ENCODE peak calls at places on chromosomes 2 and 18, in seven cellular contexts. Z is mesothelial cell of epicardium; Q is Right ventricle myocardium superior; F is astrocyte of the spinal cord; W is amygdala; Y is fibroblast of mammary gland; L is stimulated activated CD8-positive, alpha-beta memory T cell treated with anti-CD3 and anti-CD28 coated beads, Interleukin-7, amount 100 ng/mL, for 24 hours. S is an unnamed sample.

GRCh38 chr2:242085941-242086621 is 216.6 kb downstream of the RTP5 start:
- DNase-seq in Z (no peak), Q (peak; percentile 70), F (no peak), W (no peak), Y (peak; percentile 35), L (no peak), S (no peak)

GRCh38 chr18:51135361-51135760 is 62.1 kb downstream of the MEX3C start:
- DNase-seq in Z (no peak), Q (no peak), F (peak; percentile 56), W (no peak), Y (peak; percentile 74), L (no peak), S (no peak)

GRCh38 chr2:102615620-102616436 is 3.5 kb upstream of the SLC9A2 start:
- DNase-seq in Z (peak; percentile 54), Q (peak; percentile 50), F (peak; percentile 64), W (peak; percentile 13), Y (peak; percentile 59), L (no peak), S (no peak)

GRCh38 chr2:215878476-215879063 is 134.8 kb downstream of the MREG start:
- DNase-seq in Z (no peak), Q (no peak), F (no peak), W (no peak), Y (peak; percentile 51), L (no peak), S (no peak)

GRCh38 chr2:207983654-207984053 is 41.7 kb downstream of the PLEKHM3 start:
- DNase-seq in Z (no peak), Q (no peak), F (no peak), W (no peak), Y (no peak), L (no peak), S (no peak)

GRCh38 chr2:150075831-150076230 is 411.6 kb downstream of the RND3 start:
- DNase-seq in Z (no peak), Q (no peak), F (peak; percentile 75), W (no peak), Y (peak; percentile 89), L (no peak), S (no peak)

GRCh38 chr2:179613701-179614100 is 247.7 kb downstream of the ZNF385B start:
- DNase-seq in Z (no peak), Q (no peak), F (no peak), W (no peak), Y (no peak), L (no peak), S (no peak)

GRCh38 chr2:8633735-8634313 is 48.0 kb upstream of the ID2 start:
- DNase-seq in Z (no peak), Q (no peak), F (peak; percentile 86), W (no peak), Y (peak; percentile 91), L (no peak), S (no peak)

GRCh38 chr2:42138163-42139016 is 30.8 kb upstream of the EML4 start:
- DNase-seq in Z (no peak), Q (no peak), F (peak; percentile 98), W (no peak), Y (peak; percentile 96), L (no peak), S (no peak)

GRCh38 chr18:57930476-57930875 is 113.5 kb upstream of the NEDD4L start:
- DNase-seq in Z (no peak), Q (no peak), F (no peak), W (no peak), Y (peak; percentile 12), L (no peak), S (no peak)

GRCh38 chr2:240121190-240121589 is 14.9 kb downstream of the COPS9 start:
- DNase-seq in Z (no peak), Q (no peak), F (no peak), W (no peak), Y (no peak), L (no peak), S (no peak)

GRCh38 chr2:43486604-43487003 is 109.2 kb downstream of the THADA start:
- DNase-seq in Z (no peak), Q (no peak), F (peak; percentile 10), W (no peak), Y (peak; percentile 80), L (no peak), S (no peak)

GRCh38 chr2:162113771-162114168 is 38.3 kb downstream of the GCG start:
- DNase-seq in Z (no peak), Q (no peak), F (peak; percentile 53), W (no peak), Y (peak; percentile 90), L (no peak), S (no peak)

GRCh38 chr2:60819155-60819862 is 62.1 kb upstream of the REL start:
- DNase-seq in Z (peak; percentile 29), Q (no peak), F (no peak), W (no peak), Y (no peak), L (peak; percentile 57), S (no peak)

GRCh38 chr2:231570903-231571302 is 21.8 kb upstream of the TEX44 start:
- DNase-seq in Z (no peak), Q (no peak), F (no peak), W (no peak), Y (no peak), L (no peak), S (no peak)

GRCh38 chr2:217471329-217471728 is 531.5 kb downstream of the TNS1 start:
- DNase-seq in Z (no peak), Q (no peak), F (peak; percentile 53), W (no peak), Y (peak; percentile 33), L (no peak), S (no peak)

GRCh38 chr2:216083464-216084279 is 2.0 kb downstream of the TMEM169 start:
- DNase-seq in Z (no peak), Q (no peak), F (peak; percentile 91), W (peak; percentile 8), Y (peak; percentile 42), L (no peak), S (no peak)

GRCh38 chr2:221513251-221513650 is 58.9 kb downstream of the EPHA4 start:
- DNase-seq in Z (no peak), Q (no peak), F (no peak), W (no peak), Y (no peak), L (no peak), S (no peak)

GRCh38 chr18:77321823-77322805 is 72.5 kb downstream of the GALR1 start:
- DNase-seq in Z (no peak), Q (no peak), F (no peak), W (no peak), Y (no peak), L (no peak), S (no peak)

GRCh38 chr2:190596998-190597397 is 51.9 kb upstream of the NAB1 start:
- DNase-seq in Z (no peak), Q (peak; percentile 62), F (no peak), W (no peak), Y (peak; percentile 16), L (no peak), S (no peak)

GRCh38 chr2:19736191-19736831 is 165.5 kb downstream of the TTC32 start:
- DNase-seq in Z (no peak), Q (no peak), F (peak; percentile 49), W (no peak), Y (peak; percentile 20), L (no peak), S (no peak)

GRCh38 chr2:160294339-160294803 is 94.3 kb upstream of the ITGB6 start:
- DNase-seq in Z (no peak), Q (peak; percentile 74), F (peak; percentile 81), W (no peak), Y (peak; percentile 98), L (no peak), S (no peak)

GRCh38 chr2:28979041-28979440 is 2.1 kb upstream of the TOGARAM2 start:
- DNase-seq in Z (no peak), Q (no peak), F (no peak), W (no peak), Y (no peak), L (no peak), S (no peak)

GRCh38 chr2:233471291-233472035 is 95.1 kb downstream of the USP40 start:
- DNase-seq in Z (peak; percentile 29), Q (peak; percentile 34), F (no peak), W (no peak), Y (no peak), L (no peak), S (no peak)

GRCh38 chr2:42770288-42771131 is 6.6 kb upstream of the OXER1 start:
- DNase-seq in Z (no peak), Q (no peak), F (peak; percentile 30), W (no peak), Y (peak; percentile 56), L (no peak), S (no peak)

GRCh38 chr2:67503066-67503795 is 106.1 kb downstream of the ETAA1 start:
- DNase-seq in Z (no peak), Q (no peak), F (peak; percentile 67), W (no peak), Y (peak; percentile 97), L (no peak), S (no peak)

GRCh38 chr2:98827625-98828368 is 96.9 kb upstream of the MGAT4A start:
- DNase-seq in Z (no peak), Q (no peak), F (no peak), W (no peak), Y (no peak), L (no peak), S (no peak)

GRCh38 chr18:3966985-3967856 is 487.9 kb downstream of the DLGAP1 start:
- DNase-seq in Z (no peak), Q (peak; percentile 46), F (peak; percentile 49), W (no peak), Y (peak; percentile 22), L (no peak), S (no peak)

GRCh38 chr2:37705191-37705590 is 33.7 kb upstream of the CDC42EP3 start:
- DNase-seq in Z (no peak), Q (no peak), F (no peak), W (no peak), Y (peak; percentile 28), L (no peak), S (no peak)

GRCh38 chr18:4096501-4096900 is 358.6 kb downstream of the DLGAP1 start:
- DNase-seq in Z (no peak), Q (no peak), F (peak; percentile 41), W (no peak), Y (peak; percentile 86), L (no peak), S (no peak)

GRCh38 chr2:229090231-229090630 is 180.9 kb downstream of the PID1 start:
- DNase-seq in Z (no peak), Q (no peak), F (no peak), W (no peak), Y (peak; percentile 70), L (no peak), S (no peak)

GRCh38 chr2:151315381-151315903 is 26.0 kb upstream of the NMI start:
- DNase-seq in Z (no peak), Q (peak; percentile 50), F (peak; percentile 18), W (peak; percentile 33), Y (peak; percentile 66), L (no peak), S (no peak)

GRCh38 chr2:233846387-233847247 is 7.7 kb downstream of the HJURP start:
- DNase-seq in Z (no peak), Q (no peak), F (no peak), W (no peak), Y (no peak), L (no peak), S (no peak)

GRCh38 chr2:46241344-46241743 is 55.9 kb upstream of the EPAS1 start:
- DNase-seq in Z (no peak), Q (no peak), F (no peak), W (no peak), Y (peak; percentile 54), L (no peak), S (no peak)

GRCh38 chr18:3790702-3791101 is 340.7 kb downstream of the TGIF1 start:
- DNase-seq in Z (no peak), Q (no peak), F (peak; percentile 48), W (no peak), Y (no peak), L (no peak), S (no peak)

GRCh38 chr2:237304763-237305514 is 109.0 kb downstream of the COL6A3 start:
- DNase-seq in Z (no peak), Q (no peak), F (peak; percentile 93), W (no peak), Y (peak; percentile 97), L (no peak), S (no peak)

GRCh38 chr2:29596584-29596983 is 324.8 kb downstream of the ALK start:
- DNase-seq in Z (no peak), Q (peak; percentile 62), F (no peak), W (no peak), Y (no peak), L (no peak), S (no peak)

GRCh38 chr2:23360571-23361125 is 24.3 kb upstream of the KLHL29 start:
- DNase-seq in Z (peak; percentile 16), Q (no peak), F (no peak), W (no peak), Y (no peak), L (no peak), S (no peak)

S was measured in progenitor cell of endocrine pancreas.